ENCODE peak calls at places on chromosomes 4 and X, in five cellular contexts. One of them, this sample, is unnamed. For H3K79me1, the result is how much of the 10 kb centered on the place peaks cover.

GRCh38 chr4:152735302-152735917 is 44.1 kb downstream of the TIGD4 start:
- DNase-seq in H1: no peak
- DNase-seq in trophoblast cell: peak
- DNase-seq in neuronal stem cell: no peak
- DNase-seq in mesenchymal stem cell: peak
- DNase-seq in this sample: no peak

GRCh38 chr4:126458993-126459392 is 1144.2 kb downstream of the FAT4 start:
- DNase-seq in H1: no peak
- DNase-seq in trophoblast cell: no peak
- DNase-seq in neuronal stem cell: no peak
- DNase-seq in mesenchymal stem cell: no peak
- DNase-seq in this sample: no peak

GRCh38 chrX:12751887-12752286 is 39.3 kb upstream of the PRPS2 start:
- DNase-seq in H1: no peak
- DNase-seq in trophoblast cell: no peak
- DNase-seq in neuronal stem cell: no peak
- DNase-seq in mesenchymal stem cell: no peak
- DNase-seq in this sample: no peak

GRCh38 chrX:151476597-151476996 is 79.6 kb downstream of the VMA21 start:
- DNase-seq in H1: no peak
- DNase-seq in trophoblast cell: no peak
- DNase-seq in neuronal stem cell: no peak
- DNase-seq in mesenchymal stem cell: no peak
- DNase-seq in this sample: no peak

GRCh38 chrX:1336331-1337143 is at the start of gene IL3RA:
- DNase-seq in H1: no peak
- DNase-seq in trophoblast cell: peak
- DNase-seq in neuronal stem cell: no peak
- DNase-seq in mesenchymal stem cell: peak
- DNase-seq in this sample: no peak

GRCh38 chr4:144562019-144562740 is 83.8 kb upstream of the HHIP start:
- DNase-seq in H1: peak
- DNase-seq in trophoblast cell: no peak
- DNase-seq in neuronal stem cell: no peak
- DNase-seq in mesenchymal stem cell: no peak
- DNase-seq in this sample: peak

GRCh38 chr4:80183196-80184052 is 13.9 kb upstream of the PRDM8 start:
- DNase-seq in H1: no peak
- DNase-seq in trophoblast cell: no peak
- DNase-seq in neuronal stem cell: no peak
- DNase-seq in mesenchymal stem cell: no peak
- DNase-seq in this sample: peak

GRCh38 chr4:77220841-77221613 is 64.0 kb downstream of the CCNG2 start:
- DNase-seq in H1: no peak
- DNase-seq in trophoblast cell: no peak
- DNase-seq in neuronal stem cell: no peak
- DNase-seq in mesenchymal stem cell: no peak
- DNase-seq in this sample: no peak

GRCh38 chrX:87516716-87517115 is 886 bp upstream of the KLHL4 start:
- DNase-seq in H1: no peak
- DNase-seq in trophoblast cell: no peak
- DNase-seq in neuronal stem cell: no peak
- DNase-seq in mesenchymal stem cell: peak
- DNase-seq in this sample: no peak

GRCh38 chr4:101418055-101418454 is 70.7 kb upstream of the PPP3CA start:
- DNase-seq in H1: no peak
- DNase-seq in trophoblast cell: no peak
- DNase-seq in neuronal stem cell: no peak
- DNase-seq in mesenchymal stem cell: peak
- DNase-seq in this sample: no peak

GRCh38 chrX:72003811-72004750 is 93.4 kb downstream of the NHSL2 start:
- DNase-seq in H1: peak
- DNase-seq in trophoblast cell: no peak
- DNase-seq in neuronal stem cell: no peak
- DNase-seq in mesenchymal stem cell: peak
- DNase-seq in this sample: peak

GRCh38 chrX:72079607-72080006 is 52.1 kb downstream of the RTL5 start:
- DNase-seq in H1: no peak
- DNase-seq in trophoblast cell: no peak
- DNase-seq in neuronal stem cell: no peak
- DNase-seq in mesenchymal stem cell: peak
- DNase-seq in this sample: no peak

GRCh38 chr4:111689214-111689613 is 456.0 kb upstream of the FAM241A start:
- DNase-seq in H1: no peak
- DNase-seq in trophoblast cell: peak
- DNase-seq in neuronal stem cell: no peak
- DNase-seq in mesenchymal stem cell: peak
- DNase-seq in this sample: no peak

GRCh38 chrX:45714864-45715263 is 514.2 kb upstream of the DIPK2B start:
- DNase-seq in H1: no peak
- DNase-seq in trophoblast cell: peak
- DNase-seq in neuronal stem cell: no peak
- DNase-seq in mesenchymal stem cell: peak
- DNase-seq in this sample: no peak

GRCh38 chr4:11505225-11505971 is 76.7 kb upstream of the HS3ST1 start:
- DNase-seq in H1: no peak
- DNase-seq in trophoblast cell: peak
- DNase-seq in neuronal stem cell: no peak
- DNase-seq in mesenchymal stem cell: no peak
- DNase-seq in this sample: no peak

GRCh38 chrX:46819136-46819535 is 17.7 kb upstream of the RP2 start:
- DNase-seq in H1: no peak
- DNase-seq in trophoblast cell: peak
- DNase-seq in neuronal stem cell: no peak
- DNase-seq in mesenchymal stem cell: no peak
- DNase-seq in this sample: no peak

GRCh38 chr4:6939761-6940743 is 30.4 kb downstream of the TBC1D14 start:
- DNase-seq in H1: no peak
- DNase-seq in trophoblast cell: no peak
- DNase-seq in neuronal stem cell: no peak
- DNase-seq in mesenchymal stem cell: no peak
- DNase-seq in this sample: no peak

GRCh38 chr4:7055111-7055989 is 12.2 kb downstream of the TADA2B start:
- DNase-seq in H1: no peak
- DNase-seq in trophoblast cell: no peak
- DNase-seq in neuronal stem cell: no peak
- DNase-seq in mesenchymal stem cell: no peak
- DNase-seq in this sample: no peak

GRCh38 chr4:71009796-71010588 is 16.5 kb downstream of the DCK start:
- DNase-seq in H1: no peak
- DNase-seq in trophoblast cell: peak
- DNase-seq in neuronal stem cell: no peak
- DNase-seq in mesenchymal stem cell: peak
- DNase-seq in this sample: no peak

GRCh38 chr4:22903913-22904312 is 211.2 kb downstream of the GBA3 start:
- DNase-seq in H1: no peak
- DNase-seq in trophoblast cell: no peak
- DNase-seq in neuronal stem cell: no peak
- DNase-seq in mesenchymal stem cell: no peak
- DNase-seq in this sample: no peak

GRCh38 chr4:2793578-2793919 is 664 bp downstream of the SH3BP2 start:
- DNase-seq in H1: no peak
- DNase-seq in trophoblast cell: peak
- DNase-seq in neuronal stem cell: no peak
- DNase-seq in mesenchymal stem cell: peak
- DNase-seq in this sample: peak

GRCh38 chrX:107747596-107748161 is 27.9 kb downstream of the TSC22D3 start:
- DNase-seq in H1: no peak
- DNase-seq in trophoblast cell: peak
- DNase-seq in neuronal stem cell: no peak
- DNase-seq in mesenchymal stem cell: peak
- DNase-seq in this sample: no peak

GRCh38 chr4:152454398-152455011 is 81.4 kb downstream of the FBXW7 start:
- DNase-seq in H1: no peak
- DNase-seq in trophoblast cell: peak
- DNase-seq in neuronal stem cell: no peak
- DNase-seq in mesenchymal stem cell: peak
- DNase-seq in this sample: no peak

GRCh38 chrX:65528705-65529340 is 5.8 kb downstream of the LAS1L start:
- DNase-seq in H1: peak
- DNase-seq in trophoblast cell: peak
- DNase-seq in neuronal stem cell: peak
- DNase-seq in mesenchymal stem cell: peak
- DNase-seq in this sample: peak

GRCh38 chrX:42269186-42269585 is 345.8 kb upstream of the CASK start:
- DNase-seq in H1: no peak
- DNase-seq in trophoblast cell: peak
- DNase-seq in neuronal stem cell: no peak
- DNase-seq in mesenchymal stem cell: peak
- DNase-seq in this sample: no peak

GRCh38 chr4:109472343-109472761 is 38.7 kb downstream of the SEC24B start:
- DNase-seq in H1: no peak
- DNase-seq in trophoblast cell: peak
- DNase-seq in neuronal stem cell: no peak
- DNase-seq in mesenchymal stem cell: peak
- DNase-seq in this sample: no peak

GRCh38 chr4:16532240-16532990 is 306.1 kb upstream of the TAPT1 start:
- DNase-seq in H1: no peak
- DNase-seq in trophoblast cell: no peak
- DNase-seq in neuronal stem cell: no peak
- DNase-seq in mesenchymal stem cell: peak
- DNase-seq in this sample: no peak

GRCh38 chrX:11952176-11952720 is 186.0 kb upstream of the FRMPD4 start:
- DNase-seq in H1: no peak
- DNase-seq in trophoblast cell: no peak
- DNase-seq in neuronal stem cell: no peak
- DNase-seq in mesenchymal stem cell: peak
- DNase-seq in this sample: no peak

GRCh38 chr4:168876106-168876505 is 133.9 kb downstream of the CBR4 start:
- DNase-seq in H1: no peak
- DNase-seq in trophoblast cell: no peak
- DNase-seq in neuronal stem cell: no peak
- DNase-seq in mesenchymal stem cell: no peak
- DNase-seq in this sample: no peak

GRCh38 chr4:168868856-168869201 is 141.2 kb downstream of the CBR4 start:
- DNase-seq in H1: no peak
- DNase-seq in trophoblast cell: no peak
- DNase-seq in neuronal stem cell: no peak
- DNase-seq in mesenchymal stem cell: no peak
- DNase-seq in this sample: no peak

GRCh38 chr4:168874083-168874482 is 136.0 kb downstream of the CBR4 start:
- DNase-seq in H1: no peak
- DNase-seq in trophoblast cell: no peak
- DNase-seq in neuronal stem cell: no peak
- DNase-seq in mesenchymal stem cell: no peak
- DNase-seq in this sample: no peak

GRCh38 chr4:168868044-168868855 is 141.8 kb downstream of the CBR4 start:
- DNase-seq in H1: no peak
- DNase-seq in trophoblast cell: peak
- DNase-seq in neuronal stem cell: no peak
- DNase-seq in mesenchymal stem cell: peak
- DNase-seq in this sample: no peak

DNA sequence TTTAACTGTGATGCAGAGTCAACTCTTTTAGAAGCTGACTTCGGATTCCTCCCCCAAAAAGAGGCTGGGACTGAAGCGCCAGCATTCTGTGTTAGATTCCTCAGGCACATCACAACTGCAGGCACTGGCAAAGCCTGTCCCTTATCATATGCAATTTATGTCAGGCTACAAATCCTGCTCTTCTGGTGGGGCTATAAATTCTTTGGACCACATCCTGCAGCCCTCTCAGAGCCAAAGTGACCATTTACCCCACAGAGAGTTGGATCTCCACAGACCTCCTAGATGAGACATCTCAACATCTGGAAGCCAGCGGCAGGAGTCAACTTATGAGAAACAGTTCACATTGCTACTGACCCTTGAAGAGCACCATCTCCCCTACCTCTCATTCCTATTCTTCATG is 138.4 kb downstream of the CBR4 start:
- DNase-seq in H1: no peak
- DNase-seq in trophoblast cell: peak
- DNase-seq in neuronal stem cell: no peak
- DNase-seq in mesenchymal stem cell: no peak
- DNase-seq in this sample: no peak
- H3K79me1 ChIP-seq in H1: under half
- H3K79me1 ChIP-seq in trophoblast cell: under half
- H3K79me1 ChIP-seq in neuronal stem cell: under half
- H3K79me1 ChIP-seq in mesenchymal stem cell: under half
- H3K79me1 ChIP-seq in this sample: under half

GRCh38 chr4:8180310-8181093 is 18.6 kb upstream of the SH3TC1 start:
- DNase-seq in H1: no peak
- DNase-seq in trophoblast cell: no peak
- DNase-seq in neuronal stem cell: no peak
- DNase-seq in mesenchymal stem cell: no peak
- DNase-seq in this sample: no peak
- H2BK12ac ChIP-seq in H1: no peak
- H2BK12ac ChIP-seq in trophoblast cell: no peak
- H2BK12ac ChIP-seq in neuronal stem cell: no peak
- H2BK12ac ChIP-seq in mesenchymal stem cell: no peak
- H2BK12ac ChIP-seq in this sample: no peak

GRCh38 chrX:130786030-130786429 is 117.0 kb downstream of the ENOX2 start:
- DNase-seq in H1: no peak
- DNase-seq in trophoblast cell: no peak
- DNase-seq in neuronal stem cell: no peak
- DNase-seq in mesenchymal stem cell: no peak
- DNase-seq in this sample: no peak
- H3K79me1 ChIP-seq in H1: under half
- H3K79me1 ChIP-seq in trophoblast cell: under half
- H3K79me1 ChIP-seq in neuronal stem cell: under half
- H3K79me1 ChIP-seq in mesenchymal stem cell: under half
- H3K79me1 ChIP-seq in this sample: under half

DNA sequence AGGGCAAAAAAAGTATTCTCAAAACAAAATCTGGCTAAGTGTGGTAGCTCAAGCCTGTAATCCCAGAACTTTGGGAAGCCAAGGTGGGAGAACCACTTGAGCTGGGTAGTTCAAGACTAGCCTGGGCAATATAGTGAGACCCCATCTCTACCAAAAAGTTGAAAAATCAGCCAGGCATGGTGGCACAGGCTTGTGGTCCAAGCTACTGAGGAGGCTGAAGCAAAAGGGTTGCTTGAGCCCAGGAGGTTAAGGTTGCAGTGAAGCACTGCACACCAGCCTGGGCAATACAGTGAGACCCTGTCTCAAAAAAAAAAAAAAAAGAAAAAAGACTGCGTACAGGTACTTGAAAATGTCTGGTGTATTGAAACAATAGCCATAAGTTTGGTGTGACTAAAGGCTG is 1.7 kb upstream of the SDAD1 start:
- DNase-seq in H1: no peak
- DNase-seq in trophoblast cell: no peak
- DNase-seq in neuronal stem cell: no peak
- DNase-seq in mesenchymal stem cell: no peak
- DNase-seq in this sample: no peak
- H2BK12ac ChIP-seq in H1: no peak
- H2BK12ac ChIP-seq in trophoblast cell: no peak
- H2BK12ac ChIP-seq in neuronal stem cell: no peak
- H2BK12ac ChIP-seq in mesenchymal stem cell: no peak
- H2BK12ac ChIP-seq in this sample: no peak